ENCODE peak calls at places on chromosomes 16 and 17, in seven cellular contexts. O, J, W, T, E, Q and L are unnamed samples.

GRCh38 chr17:2854662-2855061 is 58.4 kb downstream of the RAP1GAP2 start:
- DNase-seq in T (no peak), W (no peak), J (no peak), O (no peak), E (no peak), Q (no peak), L (no peak)

GRCh38 chr17:31248986-31249385 is 48.1 kb downstream of the OMG start:
- DNase-seq in J (no peak), O (peak), E (no peak), W (peak), Q (no peak), T (no peak), L (no peak)

GRCh38 chr16:60329110-60329509 is 1595.0 kb upstream of the GOT2 start:
- DNase-seq in Q (no peak), T (no peak), J (no peak), W (no peak), O (no peak), E (no peak), L (no peak)

GRCh38 chr17:16470302-16470701 is 21.7 kb downstream of the LRRC75A start:
- DNase-seq in E (no peak), J (no peak), Q (no peak), W (no peak), T (no peak), O (no peak), L (no peak)

GRCh38 chr16:30876867-30877266 is 17.0 kb downstream of the BCL7C start:
- DNase-seq in Q (no peak), J (no peak), O (no peak), T (no peak), W (no peak), E (peak), L (no peak)

GRCh38 chr17:82310877-82311276 is 6.5 kb downstream of the CD7 start:
- DNase-seq in E (no peak), T (no peak), W (no peak), O (no peak), J (no peak), Q (no peak), L (no peak)

GRCh38 chr17:82820278-82821251 is 19.3 kb downstream of the ZNF750 start:
- DNase-seq in T (no peak), J (no peak), E (no peak), W (no peak), O (no peak), Q (no peak), L (no peak)

GRCh38 chr17:43453331-43453812 is 30.4 kb upstream of the DHX8 start:
- DNase-seq in E (peak), W (no peak), T (no peak), Q (no peak), O (no peak), J (no peak), L (no peak)

GRCh38 chr17:73690581-73691135 is 46.4 kb upstream of the SDK2 start:
- DNase-seq in Q (no peak), E (no peak), J (no peak), O (no peak), W (no peak), T (no peak), L (no peak)

GRCh38 chr16:49900875-49901274 is 45.0 kb upstream of the ZNF423 start:
- DNase-seq in O (no peak), W (no peak), Q (no peak), E (no peak), T (no peak), J (no peak), L (no peak)
- H3K4me3 ChIP-seq in O (no peak), W (no peak), Q (no peak), E (no peak), T (no peak), J (no peak), L (no peak)

DNA sequence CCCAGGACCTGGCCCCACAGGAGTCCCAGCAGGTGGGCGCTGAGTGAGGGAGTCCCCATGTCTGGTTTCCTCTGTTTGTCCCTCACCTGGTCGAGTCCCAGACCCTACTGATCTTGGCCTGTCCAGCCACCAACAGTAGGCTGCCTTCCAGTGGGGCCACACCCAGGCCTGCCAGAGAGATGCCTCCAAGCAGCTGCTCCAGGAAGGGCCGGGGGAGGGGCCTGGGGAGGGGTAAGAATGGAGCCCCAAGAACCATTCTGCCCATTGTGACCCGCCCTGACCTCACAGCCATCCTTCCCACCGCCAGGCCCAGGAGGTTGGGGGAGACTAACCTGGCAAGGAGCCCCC is 736 bp downstream of the SPATA20 start:
- DNase-seq in T (no peak), J (no peak), Q (no peak), E (no peak), W (no peak), O (no peak), L (no peak)
- H3K4me3 ChIP-seq in T (peak), J (no peak), Q (peak), E (peak), W (peak), O (peak), L (peak)

GRCh38 chr16:54931757-54932660 is 1.3 kb downstream of the IRX5 start:
- DNase-seq in Q (no peak), J (no peak), O (no peak), E (peak), T (no peak), W (peak), L (peak)
- H3K4me3 ChIP-seq in Q (peak), J (no peak), O (peak), E (peak), T (no peak), W (peak), L (peak)

GRCh38 chr16:3007957-3008748 is 4.6 kb upstream of the CLDN9 start:
- DNase-seq in J (no peak), E (peak), Q (no peak), T (no peak), O (no peak), W (no peak), L (peak)
- H3K4me3 ChIP-seq in J (peak), E (peak), Q (no peak), T (peak), O (no peak), W (no peak), L (no peak)

GRCh38 chr16:49698931-49699715 is 156.8 kb downstream of the ZNF423 start:
- DNase-seq in Q (peak), W (peak), J (no peak), E (peak), O (peak), T (no peak), L (no peak)

GRCh38 chr16:49701867-49702494 is 153.9 kb downstream of the ZNF423 start:
- DNase-seq in W (peak), O (peak), Q (peak), T (no peak), J (no peak), E (peak), L (peak)

GRCh38 chr16:49700222-49700927 is 155.5 kb downstream of the ZNF423 start:
- DNase-seq in O (peak), E (peak), W (peak), T (no peak), Q (peak), J (no peak), L (no peak)

GRCh38 chr16:49699718-49700117 is 156.2 kb downstream of the ZNF423 start:
- DNase-seq in T (no peak), O (no peak), E (no peak), J (no peak), W (no peak), Q (no peak), L (no peak)

GRCh38 chr16:49700928-49701685 is 154.8 kb downstream of the ZNF423 start:
- DNase-seq in T (no peak), O (no peak), W (peak), J (no peak), Q (no peak), E (peak), L (peak)
- H3K4me3 ChIP-seq in T (no peak), O (no peak), W (no peak), J (no peak), Q (no peak), E (peak), L (peak)

DNA sequence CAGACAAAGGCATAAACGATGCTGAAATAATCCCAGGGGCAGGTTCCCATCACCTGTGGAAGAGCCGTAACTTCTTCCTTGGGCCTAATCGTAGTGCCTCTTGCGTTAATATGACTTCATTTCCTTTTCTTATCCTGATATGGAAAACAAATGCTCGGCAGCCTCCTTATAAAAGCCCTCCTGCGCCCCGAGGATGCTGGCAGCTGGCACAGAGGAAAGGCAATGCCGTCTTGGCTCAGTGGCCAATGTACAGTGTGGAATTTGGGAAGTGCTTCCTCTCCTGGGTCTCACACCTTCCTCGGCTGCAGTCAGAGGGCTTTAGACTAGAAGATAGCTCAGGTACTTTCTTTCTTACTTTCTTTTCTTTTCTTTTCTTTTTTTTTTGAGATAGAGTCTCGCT is 3.4 kb downstream of the SCN4A start:
- DNase-seq in O (no peak), Q (no peak), T (no peak), E (no peak), J (no peak), W (no peak), L (no peak)
- H3K4me3 ChIP-seq in O (no peak), Q (no peak), T (no peak), E (no peak), J (no peak), W (no peak), L (no peak)

DNA sequence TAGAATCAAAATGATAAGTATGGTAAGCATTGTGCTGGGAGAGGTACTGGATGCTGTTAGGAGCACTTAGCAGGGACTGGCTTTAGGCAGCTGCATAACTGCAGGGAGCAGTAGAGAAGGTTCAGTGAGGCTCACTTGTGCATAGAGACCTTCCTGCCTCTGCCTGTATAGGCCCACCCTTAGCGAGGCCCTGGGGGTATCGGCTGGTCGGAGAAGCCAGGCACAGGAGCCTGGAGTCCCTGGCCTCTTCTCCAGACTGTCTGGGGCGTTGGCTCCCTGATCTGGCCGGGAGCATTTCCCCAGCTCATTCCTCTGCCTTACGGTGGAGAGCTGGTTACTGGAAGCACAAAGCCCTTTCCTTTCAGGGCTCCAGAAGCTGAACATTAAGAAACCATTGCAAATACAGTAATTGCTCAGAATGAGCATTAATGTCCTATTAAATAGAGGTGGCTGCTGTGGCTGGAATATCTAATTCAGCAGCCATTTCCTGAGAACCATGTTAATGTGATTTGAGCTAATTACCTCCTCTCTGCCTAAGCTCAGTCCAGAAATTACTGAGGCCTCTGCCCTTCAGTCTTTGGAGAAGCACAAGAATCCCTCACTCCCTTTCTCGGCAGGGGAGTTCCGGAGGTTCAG is 18.8 kb upstream of the TMEM220 start:
- DNase-seq in O (no peak), J (no peak), W (no peak), E (no peak), Q (no peak), T (no peak), L (no peak)
- H3K4me3 ChIP-seq in O (no peak), J (no peak), W (no peak), E (no peak), Q (no peak), T (no peak), L (no peak)

GRCh38 chr17:35539659-35540026 is 2.2 kb upstream of the SLFN12L start:
- DNase-seq in Q (no peak), W (no peak), O (no peak), J (no peak), E (no peak), T (no peak), L (no peak)
- H3K4me3 ChIP-seq in Q (no peak), W (no peak), O (no peak), J (peak), E (no peak), T (peak), L (no peak)

DNA sequence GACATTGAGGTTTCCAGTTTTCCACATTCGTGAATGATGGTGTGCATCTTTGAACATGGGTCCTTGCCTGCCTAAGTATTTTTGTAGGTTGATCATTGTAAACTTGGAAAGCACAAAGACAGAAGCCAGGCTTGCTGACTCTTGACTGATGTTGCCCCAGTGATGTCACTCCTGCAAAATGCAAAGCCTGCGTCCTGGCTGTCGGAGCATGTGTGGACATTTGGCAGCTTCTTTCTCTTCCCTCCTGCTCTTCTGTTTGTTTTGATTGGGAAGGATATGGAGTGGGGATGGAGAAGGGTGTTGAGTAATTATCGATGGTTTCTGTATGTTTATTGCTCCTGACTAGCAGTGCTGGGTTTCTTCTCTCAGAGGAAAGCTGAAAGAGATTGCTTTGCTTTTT is 3.2 kb downstream of the NDE1 start:
- DNase-seq in E (no peak), Q (no peak), O (peak), W (peak), J (no peak), T (no peak), L (no peak)
- H3K4me3 ChIP-seq in E (no peak), Q (no peak), O (no peak), W (no peak), J (no peak), T (no peak), L (no peak)

GRCh38 chr16:83968483-83968865 is 430 bp downstream of the NECAB2 start:
- DNase-seq in E (peak), O (no peak), Q (no peak), J (no peak), W (no peak), T (no peak), L (no peak)
- H3K4me3 ChIP-seq in E (peak), O (no peak), Q (no peak), J (no peak), W (no peak), T (no peak), L (no peak)